ENCODE peak calls at places on chromosomes 5 and 9, in four cellular contexts. One of them, this sample, is unnamed.

GRCh38 chr5:147464211-147464610 is 45.7 kb downstream of the DPYSL3 start:
- DNase-seq in kidney: no peak
- DNase-seq in brain microvascular endothelial cell: peak
- DNase-seq in Peyer's patch: no peak
- DNase-seq in this sample: peak

GRCh38 chr9:109922617-109923260 is 142.7 kb downstream of the PALM2AKAP2 start:
- DNase-seq in kidney: no peak
- DNase-seq in brain microvascular endothelial cell: no peak
- DNase-seq in Peyer's patch: no peak
- DNase-seq in this sample: no peak

GRCh38 chr5:155140646-155141045 is 127.1 kb downstream of the KIF4B start:
- DNase-seq in kidney: no peak
- DNase-seq in brain microvascular endothelial cell: no peak
- DNase-seq in Peyer's patch: no peak
- DNase-seq in this sample: no peak

GRCh38 chr5:169906745-169907649 is 73.3 kb downstream of the INSYN2B start:
- DNase-seq in kidney: no peak
- DNase-seq in brain microvascular endothelial cell: no peak
- DNase-seq in Peyer's patch: no peak
- DNase-seq in this sample: no peak

GRCh38 chr5:36692791-36693763 is 86.7 kb downstream of the SLC1A3 start:
- DNase-seq in kidney: peak
- DNase-seq in brain microvascular endothelial cell: peak
- DNase-seq in Peyer's patch: peak
- DNase-seq in this sample: peak

GRCh38 chr9:115628426-115628825 is 510.5 kb upstream of the TNC start:
- DNase-seq in kidney: no peak
- DNase-seq in brain microvascular endothelial cell: no peak
- DNase-seq in Peyer's patch: no peak
- DNase-seq in this sample: no peak

GRCh38 chr9:68750786-68751185 is 45.7 kb downstream of the PIP5K1B start:
- DNase-seq in kidney: no peak
- DNase-seq in brain microvascular endothelial cell: no peak
- DNase-seq in Peyer's patch: no peak
- DNase-seq in this sample: no peak

GRCh38 chr5:130102995-130103394 is 198.7 kb downstream of the CHSY3 start:
- DNase-seq in kidney: no peak
- DNase-seq in brain microvascular endothelial cell: no peak
- DNase-seq in Peyer's patch: no peak
- DNase-seq in this sample: no peak

GRCh38 chr5:141762790-141763368 is 80.8 kb upstream of the ARAP3 start:
- DNase-seq in kidney: no peak
- DNase-seq in brain microvascular endothelial cell: no peak
- DNase-seq in Peyer's patch: no peak
- DNase-seq in this sample: no peak

GRCh38 chr5:56608216-56608925 is 207.0 kb upstream of the MAP3K1 start:
- DNase-seq in kidney: peak
- DNase-seq in brain microvascular endothelial cell: no peak
- DNase-seq in Peyer's patch: no peak
- DNase-seq in this sample: no peak

GRCh38 chr9:116697887-116698286 is 10.8 kb downstream of the TRIM32 start:
- DNase-seq in kidney: peak
- DNase-seq in brain microvascular endothelial cell: no peak
- DNase-seq in Peyer's patch: no peak
- DNase-seq in this sample: no peak

GRCh38 chr9:130034570-130034969 is 8.4 kb downstream of the FNBP1 start:
- DNase-seq in kidney: no peak
- DNase-seq in brain microvascular endothelial cell: peak
- DNase-seq in Peyer's patch: no peak
- DNase-seq in this sample: no peak

GRCh38 chr9:136754626-136755284 is 3.3 kb downstream of the LCN8 start:
- DNase-seq in kidney: no peak
- DNase-seq in brain microvascular endothelial cell: no peak
- DNase-seq in Peyer's patch: no peak
- DNase-seq in this sample: no peak

GRCh38 chr5:53211799-53212198 is 102.2 kb upstream of the MOCS2 start:
- DNase-seq in kidney: no peak
- DNase-seq in brain microvascular endothelial cell: peak
- DNase-seq in Peyer's patch: no peak
- DNase-seq in this sample: no peak

GRCh38 chr9:113568481-113569321 is 105.2 kb downstream of the RGS3 start:
- DNase-seq in kidney: no peak
- DNase-seq in brain microvascular endothelial cell: no peak
- DNase-seq in Peyer's patch: no peak
- DNase-seq in this sample: peak
- H3K4me3 ChIP-seq in kidney: no peak
- H3K4me3 ChIP-seq in brain microvascular endothelial cell: no peak
- H3K4me3 ChIP-seq in Peyer's patch: no peak
- H3K4me3 ChIP-seq in this sample: no peak

GRCh38 chr9:104831681-104832080 is 67.8 kb downstream of the NIPSNAP3B start:
- DNase-seq in kidney: no peak
- DNase-seq in brain microvascular endothelial cell: peak
- DNase-seq in Peyer's patch: no peak
- DNase-seq in this sample: no peak

GRCh38 chr9:104826109-104826775 is 62.3 kb downstream of the NIPSNAP3B start:
- DNase-seq in kidney: no peak
- DNase-seq in brain microvascular endothelial cell: no peak
- DNase-seq in Peyer's patch: no peak
- DNase-seq in this sample: no peak

GRCh38 chr9:104826911-104827310 is 63.0 kb downstream of the NIPSNAP3B start:
- DNase-seq in kidney: no peak
- DNase-seq in brain microvascular endothelial cell: no peak
- DNase-seq in Peyer's patch: no peak
- DNase-seq in this sample: no peak
- H3K4me3 ChIP-seq in kidney: no peak
- H3K4me3 ChIP-seq in brain microvascular endothelial cell: no peak
- H3K4me3 ChIP-seq in Peyer's patch: no peak
- H3K4me3 ChIP-seq in this sample: no peak

GRCh38 chr5:126594077-126594476 is 942 bp downstream of the ALDH7A1 start:
- DNase-seq in kidney: no peak
- DNase-seq in brain microvascular endothelial cell: no peak
- DNase-seq in Peyer's patch: no peak
- DNase-seq in this sample: no peak
- H3K4me3 ChIP-seq in kidney: peak
- H3K4me3 ChIP-seq in brain microvascular endothelial cell: peak
- H3K4me3 ChIP-seq in Peyer's patch: peak
- H3K4me3 ChIP-seq in this sample: peak

GRCh38 chr9:120872775-120873502 is 4.0 kb downstream of the PHF19 start:
- DNase-seq in kidney: no peak
- DNase-seq in brain microvascular endothelial cell: no peak
- DNase-seq in Peyer's patch: no peak
- DNase-seq in this sample: no peak

GRCh38 chr9:120874861-120875565 is 2.0 kb downstream of the PHF19 start:
- DNase-seq in kidney: no peak
- DNase-seq in brain microvascular endothelial cell: no peak
- DNase-seq in Peyer's patch: no peak
- DNase-seq in this sample: no peak

GRCh38 chr9:120875643-120875953 is 1.4 kb downstream of the PHF19 start:
- DNase-seq in kidney: no peak
- DNase-seq in brain microvascular endothelial cell: no peak
- DNase-seq in Peyer's patch: no peak
- DNase-seq in this sample: no peak

GRCh38 chr9:120874226-120874839 is 2.7 kb downstream of the PHF19 start:
- DNase-seq in kidney: no peak
- DNase-seq in brain microvascular endothelial cell: no peak
- DNase-seq in Peyer's patch: no peak
- DNase-seq in this sample: no peak

GRCh38 chr9:120873512-120873911 is 3.5 kb downstream of the PHF19 start:
- DNase-seq in kidney: peak
- DNase-seq in brain microvascular endothelial cell: no peak
- DNase-seq in Peyer's patch: no peak
- DNase-seq in this sample: no peak
- H3K4me3 ChIP-seq in kidney: no peak
- H3K4me3 ChIP-seq in brain microvascular endothelial cell: no peak
- H3K4me3 ChIP-seq in Peyer's patch: no peak
- H3K4me3 ChIP-seq in this sample: no peak

GRCh38 chr5:85920984-85921383 is 696.8 kb upstream of the COX7C start:
- DNase-seq in kidney: peak
- DNase-seq in brain microvascular endothelial cell: no peak
- DNase-seq in Peyer's patch: no peak
- DNase-seq in this sample: no peak

DNA sequence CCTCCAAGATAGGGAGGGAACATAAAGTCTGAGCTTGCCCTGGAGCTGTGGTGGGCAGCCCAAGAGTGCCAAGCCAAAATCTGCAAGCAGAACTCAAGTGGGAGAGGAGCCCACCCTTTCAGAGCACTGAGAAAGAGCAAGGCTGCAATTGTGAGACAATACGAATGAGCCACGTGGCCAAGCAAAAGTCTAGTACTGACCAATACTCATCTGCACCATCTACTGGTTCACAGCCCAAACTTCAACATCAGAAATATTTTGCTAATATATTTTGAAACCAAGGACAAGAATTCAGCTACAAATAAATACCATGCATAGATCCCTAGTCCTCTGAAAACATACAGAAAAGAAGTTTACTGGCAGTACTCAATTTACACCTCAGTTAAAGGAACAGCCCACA is 696.2 kb upstream of the COX7C start:
- DNase-seq in kidney: no peak
- DNase-seq in brain microvascular endothelial cell: no peak
- DNase-seq in Peyer's patch: no peak
- DNase-seq in this sample: no peak
- H3K4me3 ChIP-seq in kidney: no peak
- H3K4me3 ChIP-seq in brain microvascular endothelial cell: no peak
- H3K4me3 ChIP-seq in Peyer's patch: no peak
- H3K4me3 ChIP-seq in this sample: no peak

DNA sequence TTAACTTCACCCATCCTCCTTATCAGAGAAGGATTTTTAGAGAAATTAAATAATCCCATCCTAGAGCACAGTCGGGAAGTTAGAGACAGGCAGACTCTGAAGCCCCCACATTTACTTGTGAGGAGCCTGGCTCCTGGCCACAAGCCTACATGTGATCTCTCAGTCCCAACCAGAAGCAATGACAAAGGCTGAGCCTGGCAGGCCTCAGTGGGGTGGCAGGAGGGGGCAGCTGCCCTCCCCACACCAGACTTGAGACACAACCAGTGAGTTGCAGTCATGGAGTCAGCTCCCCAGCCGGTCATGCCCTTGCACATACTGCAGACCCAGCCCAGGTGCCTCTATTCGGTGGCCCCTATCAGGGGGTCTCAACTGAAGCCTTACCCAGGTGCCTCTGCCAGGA is 11.0 kb downstream of the NAIF1 start:
- DNase-seq in kidney: peak
- DNase-seq in brain microvascular endothelial cell: no peak
- DNase-seq in Peyer's patch: no peak
- DNase-seq in this sample: no peak
- H3K4me3 ChIP-seq in kidney: no peak
- H3K4me3 ChIP-seq in brain microvascular endothelial cell: no peak
- H3K4me3 ChIP-seq in Peyer's patch: no peak
- H3K4me3 ChIP-seq in this sample: no peak

GRCh38 chr9:89870207-89870606 is 265.4 kb downstream of the GADD45G start:
- DNase-seq in kidney: no peak
- DNase-seq in brain microvascular endothelial cell: no peak
- DNase-seq in Peyer's patch: no peak
- DNase-seq in this sample: peak

GRCh38 chr9:89869774-89870173 is 265.0 kb downstream of the GADD45G start:
- DNase-seq in kidney: no peak
- DNase-seq in brain microvascular endothelial cell: no peak
- DNase-seq in Peyer's patch: peak
- DNase-seq in this sample: no peak

GRCh38 chr9:89865981-89866380 is 261.2 kb downstream of the GADD45G start:
- DNase-seq in kidney: no peak
- DNase-seq in brain microvascular endothelial cell: no peak
- DNase-seq in Peyer's patch: peak
- DNase-seq in this sample: no peak

GRCh38 chr9:89865357-89865756 is 260.5 kb downstream of the GADD45G start:
- DNase-seq in kidney: no peak
- DNase-seq in brain microvascular endothelial cell: no peak
- DNase-seq in Peyer's patch: peak
- DNase-seq in this sample: no peak

DNA sequence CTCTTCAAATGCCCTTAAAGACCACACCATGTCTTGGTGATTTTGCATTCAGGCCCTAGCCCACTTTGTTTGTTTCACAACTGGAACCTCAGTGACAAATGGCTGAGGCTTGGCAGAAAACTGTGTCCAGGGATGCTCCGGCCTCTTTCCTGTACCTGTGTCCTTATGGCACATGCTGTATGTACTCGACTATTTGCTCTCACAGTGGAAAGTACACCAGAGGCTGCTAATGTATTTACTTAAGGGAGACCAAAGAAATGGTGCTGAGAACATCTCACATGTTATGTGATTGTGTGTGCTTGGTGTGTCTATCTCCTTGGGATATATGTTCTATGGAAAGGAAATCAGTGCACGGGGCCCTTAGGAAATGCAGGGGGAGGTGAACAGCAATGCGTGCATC is 263.3 kb downstream of the GADD45G start:
- DNase-seq in kidney: no peak
- DNase-seq in brain microvascular endothelial cell: no peak
- DNase-seq in Peyer's patch: peak
- DNase-seq in this sample: no peak
- H3K4me3 ChIP-seq in kidney: no peak
- H3K4me3 ChIP-seq in brain microvascular endothelial cell: no peak
- H3K4me3 ChIP-seq in Peyer's patch: no peak
- H3K4me3 ChIP-seq in this sample: no peak

GRCh38 chr5:139611703-139612584 is 36.2 kb upstream of the CXXC5 start:
- DNase-seq in kidney: no peak
- DNase-seq in brain microvascular endothelial cell: no peak
- DNase-seq in Peyer's patch: no peak
- DNase-seq in this sample: no peak
- H3K4me3 ChIP-seq in kidney: no peak
- H3K4me3 ChIP-seq in brain microvascular endothelial cell: no peak
- H3K4me3 ChIP-seq in Peyer's patch: no peak
- H3K4me3 ChIP-seq in this sample: no peak

DNA sequence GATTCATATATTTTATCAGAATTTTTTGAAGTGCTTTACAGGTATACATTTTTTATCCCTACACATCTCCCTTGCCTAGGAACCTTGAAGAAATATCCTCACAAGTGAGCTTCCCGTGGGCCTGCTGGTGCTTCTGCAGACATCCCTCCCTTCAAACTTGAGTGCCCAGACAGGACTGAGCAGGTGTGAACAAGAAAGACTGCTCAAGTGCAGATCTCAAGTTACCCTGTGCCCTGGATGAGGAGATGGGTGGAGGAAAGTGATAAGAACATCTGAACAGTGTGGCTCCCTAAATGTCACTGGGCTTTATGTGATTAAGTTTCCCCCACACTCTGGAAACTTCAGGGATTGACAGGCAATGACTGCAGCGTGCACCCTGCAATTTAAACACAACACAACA is 209.8 kb downstream of the TLE1 start:
- DNase-seq in kidney: no peak
- DNase-seq in brain microvascular endothelial cell: no peak
- DNase-seq in Peyer's patch: no peak
- DNase-seq in this sample: no peak
- H3K4me3 ChIP-seq in kidney: no peak
- H3K4me3 ChIP-seq in brain microvascular endothelial cell: no peak
- H3K4me3 ChIP-seq in Peyer's patch: no peak
- H3K4me3 ChIP-seq in this sample: no peak

DNA sequence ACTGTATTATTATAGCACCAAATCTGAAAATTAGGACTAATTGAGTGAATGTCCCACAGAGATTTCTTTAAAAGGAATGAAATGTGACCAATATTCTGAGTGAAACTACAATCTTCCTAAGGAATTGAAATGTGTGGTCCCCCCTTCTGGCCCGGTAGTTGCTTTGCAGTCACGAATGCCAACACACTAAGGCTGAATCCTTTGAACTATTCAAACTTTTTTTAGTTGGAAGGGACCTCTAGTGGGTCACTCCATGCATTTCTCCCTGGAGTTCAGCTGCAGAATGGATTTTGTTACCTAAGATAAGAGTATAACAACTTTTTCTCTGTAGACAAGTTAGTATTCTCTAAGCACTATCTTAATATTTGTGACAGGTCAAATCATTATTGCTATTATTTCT is 2.8 kb downstream of the CDH6 start:
- DNase-seq in kidney: no peak
- DNase-seq in brain microvascular endothelial cell: peak
- DNase-seq in Peyer's patch: no peak
- DNase-seq in this sample: no peak
- H3K4me3 ChIP-seq in kidney: peak
- H3K4me3 ChIP-seq in brain microvascular endothelial cell: peak
- H3K4me3 ChIP-seq in Peyer's patch: no peak
- H3K4me3 ChIP-seq in this sample: no peak